ENCODE peak calls at places on chromosome 12, in ten cellular contexts. V is LHCN-M2; B is stimulated activated CD4-positive, alpha-beta T cell treated with anti-CD3 and anti-CD28 coated beads, Interleukin-12 subunit alpha, Interleukin-12 subunit beta, amount 100 ng/mL, for 4 hours; J is NCI-H2081; M is hepatic stellate cell; S is cardiac fibroblast; H is NCI-H1105; U is neural progenitor cell; R is nucleus accumbens; C is OCI-LY7. K is an unnamed sample.

GRCh38 chr12:15664491-15664890 is 124.7 kb downstream of the EPS8 start:
- DNase-seq in V (no peak), B (no peak), J (no peak), M (no peak), S (peak; percentile 58), H (no peak), U (no peak), R (no peak), C (no peak), K (no peak)

GRCh38 chr12:71183018-71183417 is 25.2 kb upstream of the TSPAN8 start:
- DNase-seq in V (peak; percentile 2), B (no peak), J (no peak), M (no peak), S (peak; percentile 77), H (no peak), U (no peak), R (no peak), C (no peak), K (no peak)

GRCh38 chr12:106655577-106655976 is 72.8 kb downstream of the RFX4 start:
- DNase-seq in V (no peak), B (no peak), J (no peak), M (no peak), S (no peak), H (no peak), U (no peak), R (no peak), C (no peak), K (no peak)

GRCh38 chr12:26116829-26117228 is 8.0 kb downstream of the BHLHE41 start:
- DNase-seq in V (no peak), B (no peak), J (no peak), M (no peak), S (no peak), H (no peak), U (no peak), R (no peak), C (no peak), K (peak; percentile 41)

GRCh38 chr12:64757778-64758177 is 1.4 kb downstream of the GNS start:
- DNase-seq in V (no peak), B (no peak), J (no peak), M (no peak), S (no peak), H (no peak), U (no peak), R (no peak), C (no peak), K (no peak)

GRCh38 chr12:114673169-114673833 is 10.7 kb downstream of the TBX3 start:
- DNase-seq in V (no peak), B (no peak), J (no peak), M (peak; percentile 79), S (peak; percentile 83), H (no peak), U (peak; percentile 45), R (no peak), C (no peak), K (no peak)

GRCh38 chr12:106276032-106276728 is 26.4 kb upstream of the TCP11L2 start:
- DNase-seq in V (no peak), B (no peak), J (no peak), M (no peak), S (no peak), H (no peak), U (no peak), R (no peak), C (peak; percentile 32), K (no peak)

GRCh38 chr12:89840162-89840922 is 131.7 kb upstream of the ATP2B1 start:
- DNase-seq in V (no peak), B (no peak), J (no peak), M (no peak), S (peak; percentile 25), H (no peak), U (no peak), R (no peak), C (peak; percentile 81), K (no peak)

GRCh38 chr12:108638141-108638823 is 4.6 kb upstream of the SELPLG start:
- DNase-seq in V (no peak), B (no peak), J (no peak), M (no peak), S (no peak), H (no peak), U (peak; percentile 91), R (peak; percentile 61), C (peak; percentile 77), K (peak; percentile 82)

K was measured in globus pallidus.